ENCODE peak calls at places on chromosome 13, in six cellular contexts. M is BE2C; E is CD4-positive, alpha-beta memory T cell; H is tibial nerve; V is psoas muscle; B is endodermal cell. P is an unnamed sample. For H3K36me3 and H3K9me3, the result is how much of the 10 kb centered on the place peaks cover.

GRCh38 chr13:60164490-60164889 is 762 bp upstream of the DIAPH3 start:
- DNase-seq in M (no peak), E (no peak), H (no peak), V (no peak), B (no peak), P (no peak)

GRCh38 chr13:42486711-42487198 is 87.2 kb upstream of the TNFSF11 start:
- DNase-seq in M (no peak), E (no peak), H (no peak), V (no peak), B (no peak), P (no peak)

GRCh38 chr13:28035146-28035782 is 46.8 kb upstream of the URAD start:
- DNase-seq in M (no peak), E (no peak), H (no peak), V (no peak), B (peak), P (no peak)

GRCh38 chr13:51249254-51249653 is 27.1 kb downstream of the FAM124A start:
- DNase-seq in M (no peak), E (no peak), H (no peak), V (no peak), B (no peak), P (no peak)

GRCh38 chr13:91805605-91806004 is 407.2 kb downstream of the GPC5 start:
- DNase-seq in M (no peak), E (no peak), H (no peak), V (no peak), B (no peak), P (no peak)

GRCh38 chr13:80341098-80341701 is at the start of gene SPRY2:
- DNase-seq in M (peak), E (no peak), H (peak), V (peak), B (peak), P (peak)

GRCh38 chr13:38180100-38180499 is 169.6 kb upstream of the UFM1 start:
- DNase-seq in M (no peak), E (no peak), H (no peak), V (no peak), B (no peak), P (no peak)

GRCh38 chr13:76853481-76853880 is 32.7 kb downstream of the KCTD12 start:
- DNase-seq in M (no peak), E (no peak), H (no peak), V (no peak), B (no peak), P (no peak)

GRCh38 chr13:69458013-69458412 is 649.6 kb upstream of the ATXN8OS start:
- DNase-seq in M (no peak), E (no peak), H (no peak), V (no peak), B (no peak), P (no peak)

GRCh38 chr13:30346159-30346788 is 38.9 kb upstream of the KATNAL1 start:
- DNase-seq in M (no peak), E (peak), H (no peak), V (no peak), B (no peak), P (peak)

GRCh38 chr13:48655291-48655690 is 1.6 kb downstream of the CYSLTR2 start:
- DNase-seq in M (peak), E (no peak), H (no peak), V (no peak), B (no peak), P (no peak)

GRCh38 chr13:32734511-32734910 is 148.3 kb downstream of the PDS5B start:
- DNase-seq in M (peak), E (no peak), H (no peak), V (no peak), B (no peak), P (no peak)

GRCh38 chr13:107956889-107957288 is 258.4 kb downstream of the LIG4 start:
- DNase-seq in M (no peak), E (no peak), H (no peak), V (no peak), B (no peak), P (no peak)

GRCh38 chr13:43132228-43132627 is 108.8 kb downstream of the DNAJC15 start:
- DNase-seq in M (peak), E (no peak), H (no peak), V (no peak), B (peak), P (peak)

GRCh38 chr13:37701972-37702371 is 103.4 kb upstream of the POSTN start:
- DNase-seq in M (no peak), E (no peak), H (no peak), V (no peak), B (no peak), P (no peak)

GRCh38 chr13:30806784-30807183 is 71.4 kb downstream of the ALOX5AP start:
- DNase-seq in M (no peak), E (no peak), H (no peak), V (no peak), B (no peak), P (no peak)

GRCh38 chr13:45441633-45442032 is 23.1 kb upstream of the COG3 start:
- DNase-seq in M (no peak), E (no peak), H (no peak), V (no peak), B (no peak), P (no peak)

GRCh38 chr13:33236021-33236420 is 49.5 kb downstream of the STARD13 start:
- DNase-seq in M (no peak), E (no peak), H (no peak), V (no peak), B (no peak), P (no peak)

GRCh38 chr13:22047785-22048104 is 376.9 kb downstream of the FGF9 start:
- DNase-seq in M (no peak), E (no peak), H (no peak), V (no peak), B (no peak), P (no peak)

GRCh38 chr13:50085063-50085462 is 69.8 kb downstream of the KCNRG start:
- DNase-seq in M (no peak), E (peak), H (no peak), V (no peak), B (no peak), P (no peak)

GRCh38 chr13:26914624-26915023 is 154.0 kb upstream of the GPR12 start:
- DNase-seq in M (no peak), E (no peak), H (no peak), V (no peak), B (peak), P (no peak)

GRCh38 chr13:35818577-35819165 is 312.5 kb downstream of the DCLK1 start:
- DNase-seq in M (no peak), E (no peak), H (no peak), V (no peak), B (no peak), P (no peak)

GRCh38 chr13:102405499-102406079 is 3.7 kb upstream of the FGF14 start:
- DNase-seq in M (no peak), E (no peak), H (no peak), V (no peak), B (peak), P (no peak)

GRCh38 chr13:39784347-39784746 is 128.9 kb downstream of the COG6 start:
- DNase-seq in M (no peak), E (no peak), H (no peak), V (no peak), B (no peak), P (no peak)

GRCh38 chr13:72985610-72986009 is 73.2 kb upstream of the KLF5 start:
- DNase-seq in M (no peak), E (no peak), H (no peak), V (no peak), B (no peak), P (no peak)

GRCh38 chr13:79457948-79458347 is 23.0 kb upstream of the NDFIP2 start:
- DNase-seq in M (no peak), E (no peak), H (no peak), V (no peak), B (no peak), P (no peak)

GRCh38 chr13:54637377-54637776 is 1608.8 kb downstream of the OLFM4 start:
- DNase-seq in M (no peak), E (no peak), H (no peak), V (no peak), B (peak), P (no peak)

GRCh38 chr13:59700281-59700680 is 463.4 kb downstream of the DIAPH3 start:
- DNase-seq in M (no peak), E (no peak), H (no peak), V (no peak), B (no peak), P (no peak)

GRCh38 chr13:50521750-50522149 is 321.7 kb downstream of the DLEU7 start:
- DNase-seq in M (no peak), E (no peak), H (no peak), V (no peak), B (no peak), P (no peak)

DNA sequence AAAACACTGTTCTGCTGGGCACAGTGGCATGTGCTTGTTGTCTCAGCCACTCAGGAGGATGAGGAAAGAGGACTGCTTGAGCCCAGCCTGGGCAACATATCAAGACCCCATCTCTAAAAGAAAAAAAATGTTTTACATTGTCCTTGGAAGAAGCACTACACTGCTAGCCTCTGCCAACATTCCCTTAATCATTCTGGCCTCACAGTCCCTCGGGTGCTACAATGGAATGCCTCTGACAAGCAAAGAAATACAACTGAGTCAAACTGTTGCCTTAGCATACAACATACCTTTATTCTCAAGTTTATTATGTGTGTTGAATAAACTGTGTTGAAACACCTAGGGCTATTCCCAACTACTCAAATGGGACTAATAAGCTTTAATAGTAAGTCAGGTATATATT is 56.1 kb downstream of the PSPC1 start:
- DNase-seq in M (no peak), E (no peak), H (no peak), V (no peak), B (no peak), P (no peak)
- H3K36me3 ChIP-seq in M (half or more), E (under half), H (under half), V (under half), B (half or more), P (under half)

GRCh38 chr13:40980466-40980865 is 38.6 kb downstream of the ELF1 start:
- DNase-seq in M (no peak), E (peak), H (no peak), V (no peak), B (no peak), P (no peak)
- H3K4me3 ChIP-seq in M (no peak), E (peak), H (peak), V (peak), B (no peak), P (no peak)

DNA sequence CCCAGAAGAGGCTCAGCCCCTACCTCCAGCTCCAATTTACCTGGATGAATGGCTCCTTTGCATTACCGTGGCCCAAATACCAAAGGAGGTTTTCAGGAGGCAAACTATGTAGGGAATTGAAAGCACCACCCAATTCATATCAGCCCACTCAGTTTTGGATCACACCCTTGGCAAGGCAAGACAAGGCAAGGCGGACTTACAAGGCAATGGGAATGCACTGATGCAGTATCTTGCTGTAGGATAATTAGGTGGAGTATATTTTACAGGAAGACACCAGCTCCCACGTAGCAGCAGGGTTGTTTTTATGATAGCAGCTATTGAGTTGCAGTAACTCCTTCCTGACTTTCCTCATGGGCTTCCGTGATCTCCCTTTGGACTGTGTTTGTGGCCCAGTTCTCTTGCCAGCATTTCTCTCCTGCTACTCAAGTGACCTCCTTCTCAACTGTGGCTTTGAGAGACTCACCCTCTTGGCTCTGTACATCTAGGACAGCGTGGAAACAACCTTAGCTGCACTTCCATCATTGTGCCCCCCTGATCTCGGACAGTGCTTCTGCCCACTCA is 935.9 kb downstream of the EFNB2 start:
- DNase-seq in M (no peak), E (no peak), H (no peak), V (no peak), B (no peak), P (no peak)
- H3K9me3 ChIP-seq in M (under half), E (under half), H (under half), V (under half), B (under half), P (under half)

GRCh38 chr13:111139874-111140561 is 24.9 kb downstream of the ARHGEF7 start:
- DNase-seq in M (no peak), E (no peak), H (no peak), V (no peak), B (no peak), P (peak)

GRCh38 chr13:111142472-111142871 is 27.4 kb downstream of the ARHGEF7 start:
- DNase-seq in M (no peak), E (no peak), H (no peak), V (no peak), B (no peak), P (no peak)

GRCh38 chr13:111139452-111139851 is 24.3 kb downstream of the ARHGEF7 start:
- DNase-seq in M (no peak), E (no peak), H (no peak), V (no peak), B (no peak), P (no peak)

GRCh38 chr13:111143875-111144540 is 28.9 kb downstream of the ARHGEF7 start:
- DNase-seq in M (no peak), E (no peak), H (no peak), V (no peak), B (no peak), P (no peak)

GRCh38 chr13:111140562-111141105 is 25.5 kb downstream of the ARHGEF7 start:
- DNase-seq in M (no peak), E (no peak), H (no peak), V (no peak), B (no peak), P (no peak)
- H3K36me3 ChIP-seq in M (under half), E (under half), H (under half), V (under half), B (under half), P (under half)

DNA sequence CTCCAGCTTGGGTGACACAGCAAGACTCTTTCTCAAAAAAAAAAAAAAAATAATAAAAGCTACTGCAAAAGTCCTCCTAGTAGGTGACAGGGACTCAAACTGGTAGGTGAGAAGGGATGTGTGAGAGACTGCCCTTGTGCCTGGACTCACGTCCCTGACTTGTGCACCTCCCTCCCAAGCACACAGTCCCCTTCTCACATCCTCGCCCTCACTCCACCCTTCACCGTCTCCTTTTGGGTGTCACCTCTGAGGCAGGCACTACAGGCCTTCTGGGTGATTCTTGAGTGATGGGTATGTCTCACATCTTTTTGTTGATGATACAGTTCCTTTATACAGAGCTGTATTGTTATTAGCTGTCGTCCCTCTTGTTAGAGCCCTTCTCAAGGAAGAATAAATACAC is 170.5 kb downstream of the TM9SF2 start:
- DNase-seq in M (no peak), E (no peak), H (no peak), V (no peak), B (no peak), P (no peak)
- H3K4me3 ChIP-seq in M (no peak), E (no peak), H (no peak), V (no peak), B (no peak), P (no peak)

DNA sequence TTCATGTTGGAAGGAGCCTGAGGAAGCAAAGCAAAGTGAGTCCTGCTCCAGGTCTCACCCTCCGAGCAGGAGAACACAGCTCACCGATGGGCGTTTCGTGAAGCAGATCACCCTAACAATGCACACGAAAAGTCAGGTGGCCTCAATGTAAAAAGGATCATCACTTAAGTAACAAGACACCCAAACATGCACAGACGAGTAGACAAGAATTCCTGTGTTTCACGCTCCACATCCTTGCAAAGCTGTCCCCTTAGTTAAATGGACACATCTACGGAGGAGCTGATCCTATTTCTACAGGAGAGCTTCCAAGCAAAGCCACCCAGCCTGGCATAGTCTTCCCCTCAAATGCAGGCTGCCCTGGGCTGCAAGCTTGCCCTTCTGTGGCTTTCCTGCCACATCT is 66.2 kb downstream of the SLC15A1 start:
- DNase-seq in M (no peak), E (no peak), H (no peak), V (no peak), B (no peak), P (no peak)
- H3K9me3 ChIP-seq in M (under half), E (under half), H (under half), V (under half), B (under half), P (under half)

GRCh38 chr13:95111608-95112007 is 189.6 kb downstream of the ABCC4 start:
- DNase-seq in M (no peak), E (no peak), H (no peak), V (no peak), B (no peak), P (no peak)
- H3K36me3 ChIP-seq in M (under half), E (under half), H (under half), V (under half), B (under half), P (under half)

DNA sequence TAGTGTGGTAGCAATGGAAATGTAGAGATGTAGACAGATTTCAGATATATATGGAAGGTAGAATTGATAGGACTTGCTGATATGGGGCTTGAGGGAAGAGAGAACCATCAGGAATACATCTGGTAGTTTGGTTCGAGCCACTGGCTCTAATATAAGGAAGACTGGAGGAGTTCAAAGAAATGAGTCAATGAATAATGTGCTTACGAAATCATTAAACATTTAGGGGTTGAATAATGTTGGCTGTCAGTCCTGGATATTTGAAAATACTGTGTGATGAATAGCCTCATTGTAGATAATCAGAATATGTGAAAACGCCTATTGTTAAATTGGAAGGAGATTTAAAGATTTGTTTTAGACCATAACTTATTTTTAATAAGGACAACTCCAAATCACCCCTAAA is 21.6 kb downstream of the SGCG start:
- DNase-seq in M (no peak), E (no peak), H (no peak), V (no peak), B (no peak), P (no peak)
- H3K4me3 ChIP-seq in M (no peak), E (no peak), H (no peak), V (no peak), B (no peak), P (no peak)

GRCh38 chr13:111564657-111565056 is 244.2 kb downstream of the TEX29 start:
- DNase-seq in M (no peak), E (no peak), H (no peak), V (no peak), B (no peak), P (no peak)
- H3K9me3 ChIP-seq in M (under half), E (under half), H (under half), V (under half), B (under half), P (under half)

GRCh38 chr13:113595131-113595530 is 10.6 kb downstream of the TFDP1 start:
- DNase-seq in M (no peak), E (no peak), H (no peak), V (peak), B (peak), P (no peak)
- H3K36me3 ChIP-seq in M (half or more), E (under half), H (under half), V (under half), B (half or more), P (under half)

P was measured in mucosa of descending colon.